ENCODE peak calls at places on chromosomes 13 and 19, in seven cellular contexts. N is activated T-helper 1 cell treated with Interleukin-2 at 50 U/mL for 16 hours, Q is psoas muscle, B is EL, H is IMR-90, E is GM23338, M is left lobe of liver. D is an unnamed sample.

GRCh38 chr13:100811906-100812305 is 137.3 kb upstream of the TMTC4 start:
- DNase-seq in N (no peak), Q (no peak), B (no peak), H (no peak), E (no peak), M (no peak), D (no peak)

GRCh38 chr13:21703846-21704245 is 33.0 kb downstream of the FGF9 start:
- DNase-seq in N (no peak), Q (no peak), B (no peak), H (no peak), E (no peak), M (no peak), D (no peak)

GRCh38 chr19:52270266-52270885 is 989 bp downstream of the ZNF766 start:
- DNase-seq in N (no peak), Q (no peak), B (peak; percentile 25), H (peak; percentile 17), E (peak; percentile 35), M (no peak), D (no peak)

GRCh38 chr13:110936519-110936918 is 21.6 kb upstream of the ANKRD10 start:
- DNase-seq in N (no peak), Q (no peak), B (no peak), H (no peak), E (no peak), M (no peak), D (no peak)

GRCh38 chr13:40673414-40673813 is 7.0 kb upstream of the FOXO1 start:
- DNase-seq in N (no peak), Q (no peak), B (no peak), H (no peak), E (no peak), M (no peak), D (no peak)

GRCh38 chr19:15101479-15102082 is 5.6 kb upstream of the SYDE1 start:
- DNase-seq in N (peak; percentile 18), Q (no peak), B (peak; percentile 50), H (peak; percentile 56), E (peak; percentile 82), M (no peak), D (peak; percentile 4)

GRCh38 chr13:49784886-49785570 is 7.5 kb downstream of the KPNA3 start:
- DNase-seq in N (no peak), Q (no peak), B (no peak), H (peak; percentile 26), E (no peak), M (no peak), D (no peak)

GRCh38 chr19:5738423-5738822 is 18.0 kb downstream of the CATSPERD start:
- DNase-seq in N (no peak), Q (no peak), B (no peak), H (no peak), E (no peak), M (no peak), D (no peak)

GRCh38 chr19:11418518-11419506 is at the start of gene RGL3:
- DNase-seq in N (no peak), Q (peak; percentile 69), B (peak; percentile 46), H (no peak), E (peak; percentile 95), M (peak; percentile 74), D (no peak)

GRCh38 chr19:4660181-4660791 is 9.9 kb downstream of the MYDGF start:
- DNase-seq in N (no peak), Q (no peak), B (peak; percentile 22), H (no peak), E (peak; percentile 79), M (peak; percentile 72), D (no peak)

GRCh38 chr13:102197193-102197592 is 204.7 kb downstream of the FGF14 start:
- DNase-seq in N (no peak), Q (no peak), B (no peak), H (peak; percentile 8), E (peak; percentile 72), M (no peak), D (no peak)

GRCh38 chr13:90238433-90238832 is 1109.1 kb upstream of the MIR17HG start:
- DNase-seq in N (no peak), Q (no peak), B (peak; percentile 53), H (no peak), E (peak; percentile 26), M (no peak), D (peak; percentile 39)

GRCh38 chr13:64925727-64926126 is 2304.4 kb downstream of the PCDH9 start:
- DNase-seq in N (no peak), Q (no peak), B (no peak), H (no peak), E (no peak), M (no peak), D (no peak)

GRCh38 chr13:48749699-48750473 is 96.2 kb downstream of the CYSLTR2 start:
- DNase-seq in N (peak; percentile 30), Q (peak; percentile 90), B (peak; percentile 99), H (peak; percentile 99), E (peak; percentile 82), M (no peak), D (peak; percentile 89)

GRCh38 chr13:87094646-87095045 is 576.5 kb upstream of the SLITRK5 start:
- DNase-seq in N (no peak), Q (no peak), B (no peak), H (no peak), E (no peak), M (no peak), D (no peak)

GRCh38 chr19:644789-645188 is 5.1 kb downstream of the FGF22 start:
- DNase-seq in N (no peak), Q (no peak), B (no peak), H (no peak), E (no peak), M (no peak), D (no peak)

GRCh38 chr19:12580180-12580694 is 29.0 kb upstream of the ZNF564 start:
- DNase-seq in N (no peak), Q (no peak), B (peak; percentile 83), H (peak; percentile 89), E (no peak), M (peak; percentile 3), D (no peak)

GRCh38 chr13:89315287-89315686 is 1644.1 kb downstream of the SLITRK5 start:
- DNase-seq in N (no peak), Q (no peak), B (no peak), H (no peak), E (no peak), M (no peak), D (peak; percentile 2)

GRCh38 chr13:82344867-82345266 is 1537.4 kb downstream of the SLITRK1 start:
- DNase-seq in N (no peak), Q (no peak), B (no peak), H (no peak), E (no peak), M (no peak), D (no peak)

GRCh38 chr13:24141333-24141910 is 19.1 kb upstream of the SPATA13 start:
- DNase-seq in N (no peak), Q (no peak), B (peak; percentile 43), H (peak; percentile 33), E (no peak), M (no peak), D (no peak)

GRCh38 chr19:40217027-40217810 is 965 bp downstream of the TTC9B start:
- DNase-seq in N (no peak), Q (peak; percentile 74), B (no peak), H (no peak), E (peak; percentile 83), M (no peak), D (no peak)

GRCh38 chr13:19818223-19818842 is 35.6 kb upstream of the PSPC1 start:
- DNase-seq in N (no peak), Q (peak; percentile 56), B (no peak), H (no peak), E (peak; percentile 92), M (no peak), D (no peak)

GRCh38 chr19:27705896-27706295 is 1507.1 kb downstream of the UQCRFS1 start:
- DNase-seq in N (no peak), Q (no peak), B (no peak), H (no peak), E (no peak), M (no peak), D (no peak)

GRCh38 chr13:104984296-104984818 is 1551.1 kb downstream of the EFNB2 start:
- DNase-seq in N (no peak), Q (no peak), B (peak; percentile 34), H (peak; percentile 12), E (no peak), M (no peak), D (peak; percentile 84)

GRCh38 chr13:23615677-23616076 is 45.5 kb downstream of the TNFRSF19 start:
- DNase-seq in N (no peak), Q (no peak), B (no peak), H (no peak), E (no peak), M (no peak), D (no peak)

GRCh38 chr19:35856546-35857149 is at the start of gene KIRREL2:
- DNase-seq in N (no peak), Q (no peak), B (no peak), H (no peak), E (peak; percentile 83), M (no peak), D (no peak)

GRCh38 chr19:566403-566802 is 6.0 kb upstream of the BSG start:
- DNase-seq in N (no peak), Q (no peak), B (peak; percentile 71), H (peak; percentile 31), E (peak; percentile 25), M (peak; percentile 68), D (no peak)

GRCh38 chr19:2540251-2540645 is 64.3 kb downstream of the GADD45B start:
- DNase-seq in N (no peak), Q (no peak), B (no peak), H (no peak), E (no peak), M (no peak), D (no peak)

GRCh38 chr13:60135344-60135743 is 28.4 kb downstream of the DIAPH3 start:
- DNase-seq in N (no peak), Q (no peak), B (no peak), H (no peak), E (no peak), M (no peak), D (no peak)

GRCh38 chr19:39817888-39818561 is 15.9 kb downstream of the DYRK1B start:
- DNase-seq in N (no peak), Q (peak; percentile 66), B (no peak), H (no peak), E (no peak), M (no peak), D (no peak)

GRCh38 chr19:4695224-4695731 is 25.1 kb upstream of the MYDGF start:
- DNase-seq in N (no peak), Q (peak; percentile 95), B (no peak), H (no peak), E (no peak), M (peak; percentile 86), D (no peak)

GRCh38 chr13:23391752-23392151 is 41.8 kb downstream of the SACS start:
- DNase-seq in N (no peak), Q (no peak), B (peak; percentile 17), H (peak; percentile 64), E (no peak), M (no peak), D (no peak)

GRCh38 chr19:31784631-31785237 is 435.5 kb upstream of the TSHZ3 start:
- DNase-seq in N (no peak), Q (no peak), B (no peak), H (no peak), E (no peak), M (no peak), D (no peak)

GRCh38 chr19:8569066-8569761 is 8.0 kb downstream of the MYO1F start:
- DNase-seq in N (peak; percentile 60), Q (no peak), B (peak; percentile 93), H (peak; percentile 96), E (no peak), M (peak; percentile 52), D (peak; percentile 85)